ENCODE peak calls at places on chromosome 18, in four cellular contexts. F, J, W and L are unnamed samples. For H3K4me1, the result is how much of the 10 kb centered on the place peaks cover.

GRCh38 chr18:30982285-30982992 is 60.1 kb downstream of the DSC3 start:
- DNase-seq in F (no peak), W (no peak), J (no peak), L (no peak)

GRCh38 chr18:80249217-80250093 is 2.1 kb upstream of the PARD6G start:
- DNase-seq in W (no peak), F (no peak), J (no peak), L (no peak)

GRCh38 chr18:1094408-1094807 is 189.7 kb downstream of the ADCYAP1 start:
- DNase-seq in J (no peak), F (no peak), W (no peak), L (no peak)

GRCh38 chr18:650428-650858 is 7.0 kb upstream of the TYMS start:
- DNase-seq in J (no peak), F (no peak), W (no peak), L (no peak)

GRCh38 chr18:25229080-25229479 is 122.9 kb downstream of the ZNF521 start:
- DNase-seq in F (no peak), W (no peak), J (no peak), L (peak)

GRCh38 chr18:9951022-9951859 is 37.4 kb downstream of the VAPA start:
- DNase-seq in W (no peak), F (peak), J (no peak), L (peak)

GRCh38 chr18:66616523-66616983 is 12.7 kb upstream of the CDH19 start:
- DNase-seq in F (no peak), W (no peak), J (no peak), L (no peak)

GRCh38 chr18:50967714-50968661 is at the start of gene ELAC1:
- DNase-seq in W (peak), J (peak), F (no peak), L (peak)

GRCh38 chr18:25279556-25279955 is 72.4 kb downstream of the ZNF521 start:
- DNase-seq in J (no peak), W (no peak), F (no peak), L (no peak)

GRCh38 chr18:58682429-58683069 is 11.3 kb downstream of the MALT1 start:
- DNase-seq in J (peak), W (no peak), F (no peak), L (peak)

GRCh38 chr18:77091366-77091765 is 41.2 kb downstream of the MBP start:
- DNase-seq in F (no peak), J (no peak), W (no peak), L (no peak)

GRCh38 chr18:77090546-77091200 is 41.9 kb downstream of the MBP start:
- DNase-seq in W (no peak), J (no peak), F (no peak), L (no peak)

GRCh38 chr18:77087391-77088141 is 45.0 kb downstream of the MBP start:
- DNase-seq in W (no peak), J (no peak), F (no peak), L (no peak)

GRCh38 chr18:77088977-77089795 is 43.4 kb downstream of the MBP start:
- DNase-seq in F (no peak), J (no peak), W (no peak), L (no peak)

DNA sequence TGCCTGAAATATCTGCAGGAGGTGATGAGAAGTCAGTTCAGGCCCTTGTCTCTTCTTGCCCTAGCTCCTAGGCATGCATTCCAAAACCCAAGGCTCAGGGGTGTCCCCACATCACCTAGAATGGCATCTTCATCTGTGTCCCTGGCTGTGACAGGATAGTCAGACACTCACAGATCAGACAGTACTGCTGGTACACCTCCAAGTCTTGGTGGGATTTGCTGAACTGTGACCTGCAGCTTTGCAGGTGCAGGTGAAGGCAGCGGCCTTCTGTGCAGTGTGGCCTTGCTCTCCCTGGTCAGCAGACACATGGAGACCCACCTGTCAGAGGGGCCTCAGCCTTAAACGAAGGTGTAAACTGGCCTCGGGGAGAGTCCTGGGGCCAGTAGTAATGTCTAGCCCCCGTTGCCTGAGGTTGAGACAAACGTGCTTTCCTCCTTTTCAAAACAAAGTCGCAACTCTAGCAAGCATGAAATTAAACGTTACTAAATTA is 42.7 kb downstream of the MBP start:
- DNase-seq in F (no peak), J (no peak), W (no peak), L (no peak)
- H3K4me1 ChIP-seq in F (half or more), J (under half), W (half or more), L (under half)

GRCh38 chr18:22174341-22175148 is 5.2 kb downstream of the GATA6 start:
- DNase-seq in J (peak), F (no peak), W (no peak), L (no peak)

GRCh38 chr18:22176622-22177495 is 7.5 kb downstream of the GATA6 start:
- DNase-seq in J (peak), W (no peak), F (no peak), L (no peak)

GRCh38 chr18:22176282-22176621 is 6.9 kb downstream of the GATA6 start:
- DNase-seq in J (no peak), W (no peak), F (no peak), L (no peak)

GRCh38 chr18:22173928-22174301 is 4.5 kb downstream of the GATA6 start:
- DNase-seq in J (no peak), W (no peak), F (no peak), L (no peak)

DNA sequence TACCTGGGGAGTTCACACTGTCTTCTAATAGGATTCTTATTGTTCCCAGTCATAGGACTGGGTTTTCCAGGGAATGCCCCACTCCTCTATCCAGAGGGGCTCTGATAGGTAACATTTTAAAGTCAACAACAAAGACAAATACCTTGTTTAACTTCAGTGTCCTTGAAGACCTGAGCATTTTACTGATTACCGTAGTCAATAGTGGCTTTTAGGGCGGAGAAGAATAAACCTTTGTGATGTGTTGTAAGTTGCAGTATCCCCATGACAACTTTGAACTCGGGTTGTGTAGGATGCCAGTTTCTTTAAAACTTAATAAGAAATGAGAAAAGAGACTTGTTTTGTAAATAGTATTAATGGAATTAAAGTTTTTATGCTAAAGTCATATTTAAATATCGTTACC is 5.9 kb downstream of the GATA6 start:
- DNase-seq in W (no peak), F (no peak), J (no peak), L (no peak)
- H3K4me3 ChIP-seq in W (no peak), F (no peak), J (peak), L (no peak)

DNA sequence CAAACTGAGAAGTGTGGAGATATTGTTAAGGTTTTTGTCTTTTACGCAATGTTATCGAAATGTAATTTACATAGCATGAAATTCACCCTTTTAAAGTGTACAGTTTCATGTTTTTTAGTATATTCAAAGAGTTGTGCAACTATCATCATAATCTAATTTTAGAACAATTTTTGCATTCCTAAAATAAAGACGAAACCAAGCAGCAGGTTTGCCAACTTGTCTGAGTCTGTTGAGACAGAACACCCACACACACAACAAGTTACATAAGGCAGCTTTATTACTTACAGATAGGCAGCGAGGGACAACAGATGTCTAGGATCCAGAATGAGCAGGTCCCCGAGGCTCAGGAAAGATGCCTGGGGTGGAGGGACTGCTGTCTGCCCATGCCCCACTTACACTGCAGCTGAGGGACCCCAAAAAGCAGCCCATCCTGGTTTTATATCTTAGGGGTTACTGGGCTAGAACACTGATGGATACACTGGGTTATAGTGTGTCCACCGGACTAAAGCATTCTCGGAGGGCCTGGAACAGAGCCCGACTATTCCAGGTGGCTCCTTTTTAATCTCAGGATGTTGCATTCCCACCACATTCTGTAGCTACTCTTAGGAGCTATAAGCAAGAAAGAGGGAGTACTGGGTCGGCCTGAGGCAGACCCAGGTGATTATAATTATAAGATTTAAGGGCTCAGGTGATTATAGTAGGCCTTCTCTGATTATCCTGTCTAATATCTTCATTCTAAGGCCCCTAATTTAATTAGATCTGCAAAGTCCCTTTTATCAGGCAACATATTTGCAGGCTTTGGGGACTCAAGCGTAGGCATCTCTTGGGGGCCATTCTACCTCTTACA is 150.2 kb upstream of the DOK6 start:
- DNase-seq in W (no peak), J (no peak), F (no peak), L (no peak)
- H3K4me1 ChIP-seq in W (under half), J (under half), F (under half), L (under half)

GRCh38 chr18:35376393-35376741 is 770 bp downstream of the ZNF396 start:
- DNase-seq in W (no peak), F (no peak), J (peak), L (no peak)
- H3K4me3 ChIP-seq in W (peak), F (peak), J (peak), L (no peak)

GRCh38 chr18:76457957-76458356 is 37.1 kb downstream of the ZNF516 start:
- DNase-seq in W (no peak), F (no peak), J (no peak), L (no peak)
- H3K4me1 ChIP-seq in W (under half), F (under half), J (under half), L (under half)

DNA sequence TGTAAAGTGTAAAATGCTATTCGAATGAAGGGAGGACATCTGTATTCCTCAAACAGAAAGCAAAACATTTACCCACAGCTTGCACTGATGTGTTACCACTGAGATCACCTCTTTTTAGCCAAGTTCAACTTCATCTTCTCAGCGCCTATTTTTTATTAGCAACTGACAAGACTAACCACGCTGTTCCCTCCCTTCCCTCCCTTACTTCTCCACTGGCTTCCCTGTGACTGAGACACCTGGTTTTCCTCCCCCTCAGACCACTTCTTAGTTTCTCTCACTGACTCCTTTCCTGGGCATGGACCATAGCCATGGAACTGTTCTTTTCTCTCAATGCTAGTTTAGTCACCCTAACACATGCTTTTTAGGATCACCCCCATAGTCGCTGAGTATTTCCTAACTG is 3.3 kb downstream of the L3MBTL4 start:
- DNase-seq in F (no peak), J (no peak), W (no peak), L (no peak)
- H3K4me3 ChIP-seq in F (no peak), J (no peak), W (no peak), L (no peak)

DNA sequence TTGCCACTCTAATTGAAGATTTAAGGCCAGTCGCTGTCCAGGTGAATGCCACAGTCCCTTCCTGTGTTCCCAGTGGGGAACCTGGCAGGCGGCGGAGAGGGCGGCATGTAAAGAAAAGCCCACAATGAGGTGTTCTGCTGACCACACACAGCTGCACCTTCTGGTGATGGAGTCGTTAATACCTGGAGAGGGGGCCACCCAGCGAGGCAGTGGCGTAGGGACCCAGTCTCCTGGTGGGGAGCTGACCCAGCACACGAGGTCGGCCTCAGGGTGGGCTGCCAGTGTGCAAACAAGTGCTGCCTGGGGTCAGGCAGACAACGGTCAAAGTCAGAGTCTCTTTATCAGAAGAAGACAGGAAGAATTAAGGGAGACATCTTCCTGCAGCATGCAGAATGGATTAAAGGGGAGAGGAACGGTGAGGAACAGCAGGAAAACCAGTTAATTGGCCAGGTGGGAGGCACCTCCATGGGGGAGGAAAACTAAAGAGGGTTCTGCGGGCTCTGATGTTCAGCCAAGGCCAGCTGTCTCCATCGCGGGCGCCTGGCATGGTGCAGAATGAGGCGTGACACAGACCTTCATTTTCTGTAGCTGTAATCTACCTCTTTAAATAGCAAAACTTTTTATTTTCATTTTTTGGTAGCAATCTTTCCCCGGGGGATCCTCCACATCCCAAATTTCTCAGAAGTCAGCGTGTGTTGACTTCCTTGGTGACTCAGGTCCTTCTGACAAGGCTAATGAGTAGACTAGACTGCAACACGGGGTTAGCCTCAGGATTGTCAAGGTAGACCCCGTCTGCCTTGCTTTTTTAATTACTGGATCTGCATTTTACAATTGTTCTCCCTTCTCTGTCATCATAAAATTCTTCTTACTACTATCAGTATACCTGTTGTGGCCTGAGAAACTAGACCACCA is 78.3 kb downstream of the SMAD7 start:
- DNase-seq in F (no peak), J (no peak), W (no peak), L (no peak)
- H3K4me1 ChIP-seq in F (under half), J (under half), W (under half), L (under half)

DNA sequence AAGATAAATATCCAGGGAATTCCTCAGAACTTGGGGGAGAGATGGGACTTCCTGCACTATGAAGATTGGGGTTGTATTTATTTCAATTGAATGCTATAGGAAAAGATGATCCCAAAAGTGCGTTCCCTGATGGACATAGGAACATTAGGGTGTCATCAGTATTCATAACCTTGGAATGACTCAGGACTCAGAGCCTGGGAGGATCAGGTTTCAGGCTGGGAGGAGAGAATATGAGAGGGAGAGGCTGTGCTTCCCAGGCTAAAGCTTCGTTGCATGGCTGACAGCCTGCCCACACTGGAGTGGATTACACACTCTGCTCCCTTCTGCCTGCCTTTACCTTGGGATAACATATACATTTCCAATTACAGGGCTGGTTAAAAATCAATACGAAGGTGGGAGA is 118.8 kb downstream of the KCTD1 start:
- DNase-seq in F (no peak), J (no peak), W (no peak), L (peak)
- H3K4me3 ChIP-seq in F (no peak), J (no peak), W (no peak), L (no peak)